ENCODE peak calls at places on chromosomes 5 and 9, in five cellular contexts. X is AG04449, Z is sigmoid colon, Q is gastrocnemius medialis, I is upper lobe of right lung. O is an unnamed sample.

GRCh38 chr5:151184316-151185042 is 26.9 kb upstream of the ANXA6 start:
- DNase-seq in X (no peak), Z (no peak), Q (no peak), I (no peak), O (no peak)

GRCh38 chr9:76401176-76401575 is 7.0 kb upstream of the RFK start:
- DNase-seq in X (no peak), Z (no peak), Q (no peak), I (no peak), O (no peak)

GRCh38 chr5:172564187-172564586 is 76.9 kb upstream of the NEURL1B start:
- DNase-seq in X (no peak), Z (no peak), Q (no peak), I (no peak), O (no peak)

GRCh38 chr9:94449486-94449885 is 105.4 kb upstream of the PCAT7 start:
- DNase-seq in X (no peak), Z (no peak), Q (no peak), I (no peak), O (no peak)

GRCh38 chr9:11821541-11821940 is 871.6 kb upstream of the TYRP1 start:
- DNase-seq in X (no peak), Z (no peak), Q (no peak), I (no peak), O (peak)

GRCh38 chr5:154642499-154643245 is 112.5 kb upstream of the LARP1 start:
- DNase-seq in X (no peak), Z (no peak), Q (no peak), I (no peak), O (no peak)

GRCh38 chr5:55187370-55187769 is 14.4 kb upstream of the CDC20B start:
- DNase-seq in X (no peak), Z (no peak), Q (no peak), I (no peak), O (no peak)

GRCh38 chr5:180381851-180382480 is 28.8 kb upstream of the GFPT2 start:
- DNase-seq in X (no peak), Z (no peak), Q (no peak), I (no peak), O (no peak)

GRCh38 chr5:68593211-68593701 is 377.7 kb downstream of the PIK3R1 start:
- DNase-seq in X (no peak), Z (no peak), Q (no peak), I (no peak), O (no peak)

GRCh38 chr9:78369644-78370219 is 72.8 kb downstream of the PSAT1 start:
- DNase-seq in X (no peak), Z (peak), Q (no peak), I (peak), O (peak)

GRCh38 chr9:90778746-90779145 is 22.9 kb upstream of the SYK start:
- DNase-seq in X (no peak), Z (no peak), Q (no peak), I (no peak), O (no peak)

GRCh38 chr9:136494531-136495215 is 11.8 kb upstream of the SEC16A start:
- DNase-seq in X (no peak), Z (no peak), Q (no peak), I (no peak), O (no peak)

GRCh38 chr9:18601026-18601425 is 127.1 kb downstream of the ADAMTSL1 start:
- DNase-seq in X (no peak), Z (no peak), Q (no peak), I (no peak), O (no peak)

GRCh38 chr9:3880851-3881250 is 355.1 kb upstream of the RFX3 start:
- DNase-seq in X (peak), Z (no peak), Q (no peak), I (no peak), O (no peak)

GRCh38 chr5:61330879-61331406 is 1.1 kb upstream of the ZSWIM6 start:
- DNase-seq in X (no peak), Z (peak), Q (peak), I (peak), O (peak)

GRCh38 chr5:126938461-126938860 is 91.9 kb downstream of the MARCHF3 start:
- DNase-seq in X (peak), Z (no peak), Q (no peak), I (no peak), O (no peak)

GRCh38 chr5:52134013-52134650 is 653.6 kb upstream of the ITGA1 start:
- DNase-seq in X (no peak), Z (no peak), Q (no peak), I (no peak), O (no peak)

GRCh38 chr9:16833285-16833684 is 37.2 kb downstream of the BNC2 start:
- DNase-seq in X (no peak), Z (no peak), Q (no peak), I (no peak), O (no peak)

GRCh38 chr5:177515580-177515979 is 1.2 kb downstream of the DDX41 start:
- DNase-seq in X (no peak), Z (no peak), Q (no peak), I (no peak), O (no peak)

GRCh38 chr5:61933787-61934626 is 372.0 kb upstream of the KIF2A start:
- DNase-seq in X (no peak), Z (no peak), Q (no peak), I (no peak), O (peak)

GRCh38 chr5:142540774-142541466 is 145.0 kb downstream of the FGF1 start:
- DNase-seq in X (peak), Z (peak), Q (peak), I (no peak), O (no peak)

GRCh38 chr9:109063765-109064164 is 50.5 kb upstream of the CTNNAL1 start:
- DNase-seq in X (no peak), Z (no peak), Q (no peak), I (no peak), O (no peak)

GRCh38 chr5:133873936-133874585 is 94.4 kb downstream of the C5orf15 start:
- DNase-seq in X (no peak), Z (no peak), Q (no peak), I (no peak), O (no peak)

GRCh38 chr5:119743927-119744326 is 114.6 kb downstream of the FAM170A start:
- DNase-seq in X (no peak), Z (no peak), Q (no peak), I (no peak), O (peak)
- TF ChIP-seq CTCF in X (no peak), Z (no peak), Q (no peak), I (peak), O (peak)

GRCh38 chr5:168614661-168615060 is 35.5 kb upstream of the PANK3 start:
- DNase-seq in X (no peak), Z (no peak), Q (no peak), I (no peak), O (no peak)
- TF ChIP-seq CTCF in X (no peak), Z (no peak), Q (no peak), I (no peak), O (no peak)

GRCh38 chr5:81854485-81854884 is 103.6 kb upstream of the SSBP2 start:
- DNase-seq in X (no peak), Z (no peak), Q (no peak), I (no peak), O (no peak)
- TF ChIP-seq CTCF in X (no peak), Z (peak), Q (peak), I (peak), O (no peak)

GRCh38 chr9:123102380-123103113 is 69.1 kb downstream of the GPR21 start:
- DNase-seq in X (peak), Z (no peak), Q (no peak), I (no peak), O (no peak)
- TF ChIP-seq CTCF in X (peak), Z (no peak), Q (no peak), I (peak), O (peak)